ENCODE peak calls at places on chromosomes 4 and X, in nine cellular contexts. One of them, this sample, is unnamed.

GRCh38 chr4:78213218-78213617 is 156.1 kb downstream of the FRAS1 start:
- DNase-seq in progenitor cell of endocrine pancreas: no peak
- DNase-seq in lower leg skin: no peak
- DNase-seq in stomach: peak; percentile 48
- DNase-seq in nephron progenitor cell: no peak
- DNase-seq in epithelial cell of esophagus: peak; percentile 22
- DNase-seq in foreskin fibroblast: no peak
- DNase-seq in left lung: no peak
- DNase-seq in AG04450: no peak
- DNase-seq in this sample: no peak

GRCh38 chr4:73867783-73868182 is 1.4 kb upstream of the CXCL1 start:
- DNase-seq in progenitor cell of endocrine pancreas: no peak
- DNase-seq in lower leg skin: no peak
- DNase-seq in stomach: peak; percentile 40
- DNase-seq in nephron progenitor cell: no peak
- DNase-seq in epithelial cell of esophagus: peak; percentile 91
- DNase-seq in foreskin fibroblast: no peak
- DNase-seq in left lung: no peak
- DNase-seq in AG04450: no peak
- DNase-seq in this sample: no peak

GRCh38 chr4:95758001-95758400 is 81.9 kb upstream of the PDHA2 start:
- DNase-seq in progenitor cell of endocrine pancreas: no peak
- DNase-seq in lower leg skin: no peak
- DNase-seq in stomach: no peak
- DNase-seq in nephron progenitor cell: no peak
- DNase-seq in epithelial cell of esophagus: no peak
- DNase-seq in foreskin fibroblast: no peak
- DNase-seq in left lung: no peak
- DNase-seq in AG04450: no peak
- DNase-seq in this sample: no peak

GRCh38 chrX:44071847-44072545 is 98.8 kb upstream of the NDP start:
- DNase-seq in progenitor cell of endocrine pancreas: no peak
- DNase-seq in lower leg skin: no peak
- DNase-seq in stomach: no peak
- DNase-seq in nephron progenitor cell: no peak
- DNase-seq in epithelial cell of esophagus: peak; percentile 67
- DNase-seq in foreskin fibroblast: peak; percentile 60
- DNase-seq in left lung: no peak
- DNase-seq in AG04450: no peak
- DNase-seq in this sample: no peak

GRCh38 chrX:155027509-155028066 is 944 bp downstream of the FUNDC2 start:
- DNase-seq in progenitor cell of endocrine pancreas: no peak
- DNase-seq in lower leg skin: no peak
- DNase-seq in stomach: no peak
- DNase-seq in nephron progenitor cell: no peak
- DNase-seq in epithelial cell of esophagus: peak; percentile 61
- DNase-seq in foreskin fibroblast: peak; percentile 67
- DNase-seq in left lung: no peak
- DNase-seq in AG04450: no peak
- DNase-seq in this sample: no peak

GRCh38 chr4:76894537-76894936 is 3.4 kb downstream of the SOWAHB start:
- DNase-seq in progenitor cell of endocrine pancreas: no peak
- DNase-seq in lower leg skin: no peak
- DNase-seq in stomach: no peak
- DNase-seq in nephron progenitor cell: no peak
- DNase-seq in epithelial cell of esophagus: no peak
- DNase-seq in foreskin fibroblast: no peak
- DNase-seq in left lung: no peak
- DNase-seq in AG04450: no peak
- DNase-seq in this sample: no peak

GRCh38 chr4:55184600-55185523 is 59.5 kb upstream of the KDR start:
- DNase-seq in progenitor cell of endocrine pancreas: no peak
- DNase-seq in lower leg skin: no peak
- DNase-seq in stomach: peak; percentile 29
- DNase-seq in nephron progenitor cell: no peak
- DNase-seq in epithelial cell of esophagus: peak; percentile 82
- DNase-seq in foreskin fibroblast: peak; percentile 95
- DNase-seq in left lung: no peak
- DNase-seq in AG04450: peak; percentile 26
- DNase-seq in this sample: no peak

GRCh38 chr4:48346594-48346993 is 5.3 kb downstream of the SLAIN2 start:
- DNase-seq in progenitor cell of endocrine pancreas: no peak
- DNase-seq in lower leg skin: no peak
- DNase-seq in stomach: no peak
- DNase-seq in nephron progenitor cell: no peak
- DNase-seq in epithelial cell of esophagus: no peak
- DNase-seq in foreskin fibroblast: no peak
- DNase-seq in left lung: no peak
- DNase-seq in AG04450: no peak
- DNase-seq in this sample: no peak

GRCh38 chr4:14069871-14070270 is 442.3 kb upstream of the BOD1L1 start:
- DNase-seq in progenitor cell of endocrine pancreas: no peak
- DNase-seq in lower leg skin: no peak
- DNase-seq in stomach: no peak
- DNase-seq in nephron progenitor cell: no peak
- DNase-seq in epithelial cell of esophagus: no peak
- DNase-seq in foreskin fibroblast: no peak
- DNase-seq in left lung: no peak
- DNase-seq in AG04450: no peak
- DNase-seq in this sample: no peak

GRCh38 chr4:94253036-94253435 is 45.4 kb downstream of the SMARCAD1 start:
- DNase-seq in progenitor cell of endocrine pancreas: no peak
- DNase-seq in lower leg skin: no peak
- DNase-seq in stomach: no peak
- DNase-seq in nephron progenitor cell: no peak
- DNase-seq in epithelial cell of esophagus: peak; percentile 30
- DNase-seq in foreskin fibroblast: peak; percentile 8
- DNase-seq in left lung: no peak
- DNase-seq in AG04450: no peak
- DNase-seq in this sample: no peak

GRCh38 chrX:100663651-100664050 is 19.7 kb downstream of the SRPX2 start:
- DNase-seq in progenitor cell of endocrine pancreas: no peak
- DNase-seq in lower leg skin: no peak
- DNase-seq in stomach: no peak
- DNase-seq in nephron progenitor cell: no peak
- DNase-seq in epithelial cell of esophagus: peak; percentile 61
- DNase-seq in foreskin fibroblast: no peak
- DNase-seq in left lung: no peak
- DNase-seq in AG04450: no peak
- DNase-seq in this sample: no peak

GRCh38 chr4:110270492-110271197 is 72.2 kb upstream of the ELOVL6 start:
- DNase-seq in progenitor cell of endocrine pancreas: no peak
- DNase-seq in lower leg skin: no peak
- DNase-seq in stomach: no peak
- DNase-seq in nephron progenitor cell: no peak
- DNase-seq in epithelial cell of esophagus: peak; percentile 47
- DNase-seq in foreskin fibroblast: peak; percentile 84
- DNase-seq in left lung: no peak
- DNase-seq in AG04450: peak; percentile 23
- DNase-seq in this sample: no peak

GRCh38 chrX:47644557-47645091 is 5.7 kb downstream of the ELK1 start:
- DNase-seq in progenitor cell of endocrine pancreas: no peak
- DNase-seq in lower leg skin: no peak
- DNase-seq in stomach: no peak
- DNase-seq in nephron progenitor cell: peak; percentile 22
- DNase-seq in epithelial cell of esophagus: peak; percentile 37
- DNase-seq in foreskin fibroblast: peak; percentile 44
- DNase-seq in left lung: no peak
- DNase-seq in AG04450: no peak
- DNase-seq in this sample: no peak

GRCh38 chr4:153005914-153006381 is 69.8 kb downstream of the FHDC1 start:
- DNase-seq in progenitor cell of endocrine pancreas: no peak
- DNase-seq in lower leg skin: no peak
- DNase-seq in stomach: no peak
- DNase-seq in nephron progenitor cell: no peak
- DNase-seq in epithelial cell of esophagus: no peak
- DNase-seq in foreskin fibroblast: no peak
- DNase-seq in left lung: no peak
- DNase-seq in AG04450: no peak
- DNase-seq in this sample: no peak

GRCh38 chr4:111664546-111664945 is 480.7 kb upstream of the FAM241A start:
- DNase-seq in progenitor cell of endocrine pancreas: no peak
- DNase-seq in lower leg skin: no peak
- DNase-seq in stomach: no peak
- DNase-seq in nephron progenitor cell: no peak
- DNase-seq in epithelial cell of esophagus: no peak
- DNase-seq in foreskin fibroblast: no peak
- DNase-seq in left lung: no peak
- DNase-seq in AG04450: no peak
- DNase-seq in this sample: no peak

GRCh38 chrX:17376381-17377046 is 1.5 kb downstream of the NHS start:
- DNase-seq in progenitor cell of endocrine pancreas: no peak
- DNase-seq in lower leg skin: no peak
- DNase-seq in stomach: no peak
- DNase-seq in nephron progenitor cell: peak; percentile 43
- DNase-seq in epithelial cell of esophagus: peak; percentile 29
- DNase-seq in foreskin fibroblast: peak; percentile 50
- DNase-seq in left lung: no peak
- DNase-seq in AG04450: no peak
- DNase-seq in this sample: no peak

GRCh38 chr4:10084651-10085320 is 31.8 kb downstream of the WDR1 start:
- DNase-seq in progenitor cell of endocrine pancreas: no peak
- DNase-seq in lower leg skin: no peak
- DNase-seq in stomach: no peak
- DNase-seq in nephron progenitor cell: no peak
- DNase-seq in epithelial cell of esophagus: no peak
- DNase-seq in foreskin fibroblast: no peak
- DNase-seq in left lung: peak; percentile 60
- DNase-seq in AG04450: no peak
- DNase-seq in this sample: no peak

GRCh38 chr4:107913283-107913899 is 18.0 kb upstream of the CYP2U1 start:
- DNase-seq in progenitor cell of endocrine pancreas: peak; percentile 12
- DNase-seq in lower leg skin: no peak
- DNase-seq in stomach: no peak
- DNase-seq in nephron progenitor cell: peak; percentile 48
- DNase-seq in epithelial cell of esophagus: peak; percentile 83
- DNase-seq in foreskin fibroblast: peak; percentile 86
- DNase-seq in left lung: no peak
- DNase-seq in AG04450: peak; percentile 50
- DNase-seq in this sample: no peak

GRCh38 chrX:98331407-98331806 is 1447.7 kb downstream of the RPA4 start:
- DNase-seq in progenitor cell of endocrine pancreas: no peak
- DNase-seq in lower leg skin: no peak
- DNase-seq in stomach: no peak
- DNase-seq in nephron progenitor cell: no peak
- DNase-seq in epithelial cell of esophagus: no peak
- DNase-seq in foreskin fibroblast: no peak
- DNase-seq in left lung: no peak
- DNase-seq in AG04450: no peak
- DNase-seq in this sample: no peak

GRCh38 chrX:110415440-110416167 is 57.0 kb downstream of the RTL9 start:
- DNase-seq in progenitor cell of endocrine pancreas: no peak
- DNase-seq in lower leg skin: no peak
- DNase-seq in stomach: no peak
- DNase-seq in nephron progenitor cell: no peak
- DNase-seq in epithelial cell of esophagus: peak; percentile 25
- DNase-seq in foreskin fibroblast: peak; percentile 78
- DNase-seq in left lung: no peak
- DNase-seq in AG04450: no peak
- DNase-seq in this sample: no peak

GRCh38 chr4:80336582-80336981 is 1.1 kb downstream of the CFAP299 start:
- DNase-seq in progenitor cell of endocrine pancreas: no peak
- DNase-seq in lower leg skin: no peak
- DNase-seq in stomach: no peak
- DNase-seq in nephron progenitor cell: peak; percentile 19
- DNase-seq in epithelial cell of esophagus: peak; percentile 71
- DNase-seq in foreskin fibroblast: peak; percentile 52
- DNase-seq in left lung: no peak
- DNase-seq in AG04450: no peak
- DNase-seq in this sample: peak; percentile 38

GRCh38 chr4:4524364-4524763 is 17.5 kb downstream of the STX18 start:
- DNase-seq in progenitor cell of endocrine pancreas: no peak
- DNase-seq in lower leg skin: no peak
- DNase-seq in stomach: no peak
- DNase-seq in nephron progenitor cell: peak; percentile 8
- DNase-seq in epithelial cell of esophagus: no peak
- DNase-seq in foreskin fibroblast: no peak
- DNase-seq in left lung: no peak
- DNase-seq in AG04450: no peak
- DNase-seq in this sample: no peak
- TF ChIP-seq CTCF in progenitor cell of endocrine pancreas: no peak
- TF ChIP-seq CTCF in lower leg skin: no peak
- TF ChIP-seq CTCF in stomach: no peak
- TF ChIP-seq CTCF in nephron progenitor cell: no peak
- TF ChIP-seq CTCF in epithelial cell of esophagus: no peak
- TF ChIP-seq CTCF in foreskin fibroblast: no peak
- TF ChIP-seq CTCF in left lung: no peak
- TF ChIP-seq CTCF in AG04450: peak; percentile 34
- TF ChIP-seq CTCF in this sample: no peak

GRCh38 chr4:23423540-23423939 is 466.3 kb downstream of the PPARGC1A start:
- DNase-seq in progenitor cell of endocrine pancreas: no peak
- DNase-seq in lower leg skin: no peak
- DNase-seq in stomach: no peak
- DNase-seq in nephron progenitor cell: no peak
- DNase-seq in epithelial cell of esophagus: no peak
- DNase-seq in foreskin fibroblast: no peak
- DNase-seq in left lung: peak; percentile 28
- DNase-seq in AG04450: no peak
- DNase-seq in this sample: no peak
- TF ChIP-seq CTCF in progenitor cell of endocrine pancreas: no peak
- TF ChIP-seq CTCF in lower leg skin: no peak
- TF ChIP-seq CTCF in stomach: no peak
- TF ChIP-seq CTCF in nephron progenitor cell: no peak
- TF ChIP-seq CTCF in epithelial cell of esophagus: no peak
- TF ChIP-seq CTCF in foreskin fibroblast: no peak
- TF ChIP-seq CTCF in left lung: no peak
- TF ChIP-seq CTCF in AG04450: no peak
- TF ChIP-seq CTCF in this sample: no peak

GRCh38 chrX:49762175-49762704 is 66.5 kb upstream of the PAGE1 start:
- DNase-seq in progenitor cell of endocrine pancreas: no peak
- DNase-seq in lower leg skin: no peak
- DNase-seq in stomach: no peak
- DNase-seq in nephron progenitor cell: no peak
- DNase-seq in epithelial cell of esophagus: no peak
- DNase-seq in foreskin fibroblast: no peak
- DNase-seq in left lung: no peak
- DNase-seq in AG04450: no peak
- DNase-seq in this sample: no peak
- TF ChIP-seq CTCF in progenitor cell of endocrine pancreas: no peak
- TF ChIP-seq CTCF in lower leg skin: no peak
- TF ChIP-seq CTCF in stomach: no peak
- TF ChIP-seq CTCF in nephron progenitor cell: no peak
- TF ChIP-seq CTCF in epithelial cell of esophagus: no peak
- TF ChIP-seq CTCF in foreskin fibroblast: no peak
- TF ChIP-seq CTCF in left lung: no peak
- TF ChIP-seq CTCF in AG04450: no peak
- TF ChIP-seq CTCF in this sample: no peak

DNA sequence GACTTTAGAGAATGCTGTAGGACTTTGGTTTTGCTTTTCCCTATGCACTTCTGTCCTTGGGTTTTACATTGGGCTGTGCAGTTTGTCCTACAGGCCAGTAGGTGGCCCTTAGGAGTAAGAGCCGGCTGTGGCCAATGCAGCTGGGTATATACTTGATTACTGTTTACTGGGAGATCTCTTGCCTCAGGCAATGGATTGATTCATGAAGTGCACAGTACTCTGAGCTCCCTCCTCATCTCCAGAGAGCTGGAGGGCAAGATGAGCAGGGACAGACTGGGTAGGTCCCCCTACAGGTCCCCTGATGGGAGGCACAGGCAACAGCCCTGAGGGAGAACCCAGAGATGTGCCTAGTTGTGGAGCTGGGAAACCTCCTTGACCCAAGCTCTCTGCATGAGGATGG is 103.8 kb upstream of the QRFPR start:
- DNase-seq in progenitor cell of endocrine pancreas: no peak
- DNase-seq in lower leg skin: no peak
- DNase-seq in stomach: peak; percentile 45
- DNase-seq in nephron progenitor cell: peak; percentile 19
- DNase-seq in epithelial cell of esophagus: peak; percentile 78
- DNase-seq in foreskin fibroblast: peak; percentile 81
- DNase-seq in left lung: no peak
- DNase-seq in AG04450: peak; percentile 21
- DNase-seq in this sample: no peak
- TF ChIP-seq CTCF in progenitor cell of endocrine pancreas: peak; percentile 69
- TF ChIP-seq CTCF in lower leg skin: no peak
- TF ChIP-seq CTCF in stomach: peak; percentile 47
- TF ChIP-seq CTCF in nephron progenitor cell: peak; percentile 51
- TF ChIP-seq CTCF in epithelial cell of esophagus: peak; percentile 77
- TF ChIP-seq CTCF in foreskin fibroblast: peak; percentile 95
- TF ChIP-seq CTCF in left lung: peak; percentile 71
- TF ChIP-seq CTCF in AG04450: peak; percentile 88
- TF ChIP-seq CTCF in this sample: no peak